ENCODE peak calls at places on chromosomes 13 and 19, in five cellular contexts. H, S, P, J and U are unnamed samples.

GRCh38 chr13:23715092-23715761 is 145.0 kb downstream of the TNFRSF19 start:
- DNase-seq in S (no peak), J (no peak), P (no peak), H (no peak), U (no peak)

GRCh38 chr13:55553736-55554135 is 1587.0 kb upstream of the PRR20A start:
- DNase-seq in P (no peak), J (no peak), S (no peak), H (no peak), U (no peak)

GRCh38 chr19:3358392-3358918 is 7.9 kb upstream of the NFIC start:
- DNase-seq in P (peak; percentile 45), S (no peak), H (no peak), J (no peak), U (no peak)

GRCh38 chr19:1265611-1266115 is 3.5 kb upstream of the CIRBP start:
- DNase-seq in P (peak; percentile 58), S (peak; percentile 71), J (peak; percentile 38), H (peak; percentile 92), U (peak; percentile 91)

GRCh38 chr13:75896271-75896670 is 260.1 kb downstream of the LMO7 start:
- DNase-seq in P (no peak), S (no peak), H (no peak), J (no peak), U (no peak)

GRCh38 chr13:44484562-44485164 is 91.5 kb downstream of the TSC22D1 start:
- DNase-seq in S (no peak), P (no peak), H (no peak), J (no peak), U (no peak)

GRCh38 chr19:54158812-54159351 is 639 bp downstream of the LENG1 start:
- DNase-seq in S (no peak), H (no peak), J (no peak), P (no peak), U (no peak)

GRCh38 chr19:17109962-17110598 is 34.5 kb downstream of the MYO9B start:
- DNase-seq in P (peak; percentile 25), H (no peak), J (no peak), S (peak; percentile 64), U (peak; percentile 96)

GRCh38 chr19:46631481-46631880 is 4.5 kb downstream of the GNG8 start:
- DNase-seq in S (peak; percentile 67), P (no peak), H (peak; percentile 65), J (no peak), U (no peak)

GRCh38 chr19:41159861-41160260 is 33.2 kb upstream of the CYP2S1 start:
- DNase-seq in J (no peak), H (no peak), S (no peak), P (no peak), U (no peak)

GRCh38 chr19:41161903-41162302 is 31.1 kb upstream of the CYP2S1 start:
- DNase-seq in J (no peak), H (no peak), P (no peak), S (no peak), U (no peak)

GRCh38 chr19:41154060-41154459 is 39.0 kb upstream of the CYP2S1 start:
- DNase-seq in J (no peak), P (no peak), S (no peak), H (no peak), U (no peak)

GRCh38 chr19:41156207-41156606 is 36.8 kb upstream of the CYP2S1 start:
- DNase-seq in P (no peak), S (no peak), J (no peak), H (no peak), U (no peak)
- TF ChIP-seq CTCF in P (no peak), S (no peak), J (no peak), H (peak; percentile 13), U (no peak)

DNA sequence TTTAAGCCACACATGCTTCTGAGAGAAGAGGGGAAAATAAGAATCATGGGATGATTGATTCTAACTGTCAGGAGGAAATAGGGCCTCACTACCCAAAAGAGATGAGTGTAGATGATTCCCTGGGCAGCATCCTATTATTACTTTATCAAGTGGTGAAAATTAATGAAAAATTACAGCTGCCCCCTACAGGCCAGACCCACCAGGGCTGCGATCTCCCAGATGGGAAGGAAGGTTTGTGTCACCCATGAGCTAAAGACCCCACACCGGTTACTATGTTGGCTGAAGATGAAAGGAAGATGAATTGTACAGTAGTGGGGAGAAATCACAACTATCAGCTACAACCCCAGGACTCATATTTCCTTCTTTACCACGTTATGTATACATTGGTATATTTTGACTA is 49.5 kb downstream of the RFC3 start:
- DNase-seq in H (no peak), S (no peak), P (no peak), J (no peak), U (no peak)
- TF ChIP-seq CTCF in H (no peak), S (peak; percentile 28), P (no peak), J (no peak), U (peak; percentile 10)

DNA sequence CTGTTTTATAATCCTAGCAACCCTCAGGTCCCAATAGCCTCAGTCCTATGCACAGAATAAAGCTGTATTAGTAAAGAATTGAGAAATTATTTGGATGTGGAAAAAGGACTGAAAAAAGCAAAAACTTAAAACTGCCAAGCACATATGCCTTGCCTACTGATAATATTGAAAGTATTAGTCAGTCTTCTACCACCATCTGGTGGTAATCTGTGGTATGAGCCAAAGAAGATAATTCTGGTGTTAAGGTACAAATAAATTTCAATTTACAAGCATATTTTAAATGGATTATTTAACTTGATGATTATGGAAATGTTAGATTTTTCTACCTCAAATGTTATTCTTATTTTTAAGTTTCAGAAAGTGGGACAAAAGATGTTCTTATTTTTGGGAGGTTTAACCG is 460.3 kb upstream of the KLHL1 start:
- DNase-seq in P (no peak), S (no peak), H (peak; percentile 69), J (peak; percentile 25), U (no peak)
- TF ChIP-seq CTCF in P (no peak), S (peak; percentile 76), H (peak; percentile 61), J (peak; percentile 69), U (peak; percentile 20)

DNA sequence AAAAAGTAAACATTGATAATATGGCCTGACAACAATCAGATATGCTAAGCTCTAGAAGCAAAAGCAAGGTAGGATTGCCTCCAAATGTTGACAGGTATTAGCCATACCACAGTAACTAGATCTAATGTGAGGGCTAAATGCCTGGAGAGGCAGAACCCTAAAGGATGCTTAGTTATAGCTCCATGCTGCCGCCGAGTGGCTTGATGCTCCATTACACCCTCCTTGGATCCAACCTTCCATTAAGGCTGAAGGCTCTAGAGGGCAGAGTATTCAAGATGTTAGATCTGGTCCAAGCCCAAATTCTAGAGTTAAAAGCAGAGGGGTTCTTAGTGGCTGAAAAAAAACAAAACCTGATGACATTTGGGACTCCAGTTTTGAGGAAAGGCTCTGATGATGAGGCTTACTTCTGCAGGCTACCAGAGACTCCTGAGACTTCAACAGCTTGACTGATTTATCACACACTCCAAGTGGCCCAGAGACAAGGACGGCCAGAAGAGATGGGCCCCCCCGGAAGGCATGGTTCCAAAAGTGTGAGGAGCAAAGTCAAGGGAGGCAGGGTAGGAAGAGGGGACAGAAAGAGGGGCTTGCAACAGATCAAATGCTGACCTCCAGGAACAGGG is 21.8 kb upstream of the CPB2 start:
- DNase-seq in H (peak; percentile 84), S (peak; percentile 61), J (peak; percentile 72), P (peak; percentile 72), U (peak; percentile 61)
- TF ChIP-seq CTCF in H (peak; percentile 98), S (peak; percentile 77), J (peak; percentile 77), P (peak; percentile 80), U (peak; percentile 87)

GRCh38 chr13:85265296-85265695 is 533.9 kb downstream of the SLITRK6 start:
- DNase-seq in J (no peak), P (no peak), H (no peak), S (no peak), U (no peak)
- TF ChIP-seq CTCF in J (no peak), P (no peak), H (no peak), S (no peak), U (no peak)

DNA sequence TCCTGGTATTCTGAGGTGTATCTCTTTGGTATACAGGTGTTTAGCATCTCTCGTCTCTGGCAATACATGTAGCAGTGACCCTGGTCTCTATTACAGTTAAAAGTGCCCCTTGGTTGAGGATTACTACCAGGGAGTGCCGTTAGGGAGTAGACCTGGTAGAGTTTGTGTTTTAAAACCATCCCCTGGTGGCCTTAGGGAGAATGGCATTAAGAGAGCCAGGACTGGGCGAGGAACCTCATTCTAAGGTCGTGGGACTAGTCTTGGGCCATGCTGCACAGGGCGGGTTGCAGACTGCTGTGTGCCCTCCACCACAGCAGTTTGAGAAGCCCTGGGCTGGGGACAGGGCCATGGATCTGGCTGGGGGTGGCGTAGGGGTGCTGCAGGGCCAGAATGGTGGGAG is 35.0 kb downstream of the B3GLCT start:
- DNase-seq in J (no peak), S (no peak), P (no peak), H (peak; percentile 15), U (no peak)
- TF ChIP-seq CTCF in J (no peak), S (peak; percentile 50), P (no peak), H (peak; percentile 53), U (no peak)

DNA sequence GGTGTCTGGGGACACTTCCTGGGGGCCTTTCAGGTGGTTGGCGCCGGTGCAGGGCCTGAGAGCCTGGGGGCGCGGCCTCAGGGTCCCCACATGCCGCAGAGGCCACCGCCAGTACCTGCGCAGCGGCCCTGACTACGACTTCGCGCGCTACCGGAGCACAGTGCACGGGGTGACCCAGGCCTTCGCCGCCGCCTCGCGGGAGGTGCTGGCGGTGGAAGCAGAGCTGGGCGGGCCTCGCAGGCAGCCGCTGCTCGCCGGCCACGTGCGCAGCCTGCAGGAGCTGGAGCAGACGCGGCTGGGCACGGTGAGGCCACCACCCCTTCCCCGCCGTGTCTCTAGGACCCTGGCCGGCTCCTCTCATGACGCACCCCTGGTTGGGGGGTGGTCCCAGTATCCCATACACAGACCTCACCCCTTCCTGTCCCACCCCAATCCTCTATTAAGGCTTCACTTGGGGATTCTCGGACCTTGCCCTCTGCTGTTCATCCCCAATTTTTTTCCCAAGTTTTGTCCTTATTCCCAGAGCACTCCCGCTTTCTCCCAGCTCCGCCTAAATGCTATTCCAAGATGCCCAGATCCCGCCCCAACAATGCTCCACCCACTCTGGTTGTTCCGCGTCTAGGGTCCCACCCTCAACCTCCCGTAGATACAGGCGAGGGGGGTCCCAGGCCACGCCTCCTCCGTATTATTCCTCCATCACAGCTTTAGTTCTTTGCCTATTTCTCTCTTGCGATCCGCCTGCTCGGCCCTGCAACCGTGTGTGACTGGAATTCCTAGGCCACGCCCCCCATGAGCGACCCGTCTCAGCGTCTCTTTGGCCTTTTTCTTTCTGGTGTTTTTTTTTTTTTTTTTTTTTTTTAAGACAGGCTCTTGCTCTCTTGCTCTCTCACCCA is 1.0 kb downstream of the REX1BD start:
- DNase-seq in J (peak; percentile 58), P (peak; percentile 71), H (peak; percentile 68), S (peak; percentile 66), U (peak; percentile 64)
- TF ChIP-seq CTCF in J (no peak), P (no peak), H (no peak), S (peak; percentile 28), U (no peak)

DNA sequence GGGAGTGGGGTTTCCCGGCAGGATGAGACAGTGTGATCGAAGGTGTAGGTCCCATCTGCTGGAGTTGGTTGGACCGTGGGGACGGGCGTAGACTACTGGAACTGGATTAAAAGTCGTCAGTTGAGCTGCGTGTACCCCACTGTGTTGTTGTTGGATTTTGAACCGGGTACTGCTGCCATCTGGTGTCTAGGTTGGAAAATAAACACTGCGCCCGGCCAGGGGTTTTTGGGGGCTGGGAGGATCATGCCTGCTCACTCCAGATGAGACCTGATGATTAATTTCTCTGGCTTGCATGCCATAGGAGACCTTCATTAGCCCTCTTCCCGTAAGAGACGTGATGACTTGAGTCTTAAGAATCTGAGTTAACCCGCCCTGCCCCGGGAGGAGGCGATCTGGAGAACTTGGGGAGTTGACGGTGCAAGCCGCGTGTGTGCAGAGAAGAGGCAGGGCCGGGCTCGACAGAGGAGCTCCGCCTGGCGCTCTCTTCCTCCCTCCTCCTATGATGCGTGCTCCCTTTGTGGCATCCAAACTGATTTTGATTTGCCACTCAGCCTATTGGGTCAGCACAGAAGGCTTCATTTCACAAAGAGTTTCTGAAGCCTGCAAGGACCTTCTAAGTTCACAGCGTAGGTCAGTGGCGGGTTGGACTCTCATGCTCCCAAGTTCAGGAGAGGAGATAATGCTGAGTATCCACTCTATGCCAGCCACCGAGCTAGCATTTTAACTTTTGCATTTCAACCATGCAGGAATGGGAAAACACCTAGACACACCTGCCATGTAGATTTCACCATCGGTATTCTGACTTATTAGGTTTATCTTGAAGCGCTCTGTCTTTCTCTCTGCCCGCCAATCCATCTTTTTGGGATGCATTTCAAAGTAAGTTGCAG is 2.7 kb downstream of the UHRF1 start:
- DNase-seq in S (peak; percentile 32), P (peak; percentile 72), H (peak; percentile 100), J (peak; percentile 98), U (no peak)
- TF ChIP-seq CTCF in S (peak; percentile 68), P (peak; percentile 74), H (peak; percentile 53), J (peak; percentile 78), U (peak; percentile 75)